ENCODE peak calls at places on chromosomes 2 and 18, in seven cellular contexts. One of them, this sample, is unnamed.
A peak's percentile ranks its signal among the peaks of the same experiment; 100 is the strongest.

GRCh38 chr2:155310589-155310988 is 612.1 kb downstream of the KCNJ3 start:
- DNase-seq in HepG2: peak; percentile 21
- DNase-seq in HCT116: peak; percentile 47
- DNase-seq in SK-N-SH: peak; percentile 0
- DNase-seq in K562: peak; percentile 9
- DNase-seq in H1: no peak
- DNase-seq in GM12878: no peak
- DNase-seq in this sample: peak; percentile 45

GRCh38 chr2:42101641-42102605 is 54.1 kb downstream of the PKDCC start:
- DNase-seq in HepG2: peak; percentile 71
- DNase-seq in HCT116: no peak
- DNase-seq in SK-N-SH: no peak
- DNase-seq in K562: no peak
- DNase-seq in H1: peak; percentile 77
- DNase-seq in GM12878: peak; percentile 82
- DNase-seq in this sample: no peak

GRCh38 chr2:10302479-10303173 is at the start of gene HPCAL1:
- DNase-seq in HepG2: peak; percentile 96
- DNase-seq in HCT116: peak; percentile 36
- DNase-seq in SK-N-SH: peak; percentile 100
- DNase-seq in K562: peak; percentile 96
- DNase-seq in H1: peak; percentile 95
- DNase-seq in GM12878: peak; percentile 40
- DNase-seq in this sample: peak; percentile 75

GRCh38 chr2:237765875-237766274 is 32.7 kb upstream of the RBM44 start:
- DNase-seq in HepG2: no peak
- DNase-seq in HCT116: no peak
- DNase-seq in SK-N-SH: no peak
- DNase-seq in K562: no peak
- DNase-seq in H1: peak; percentile 33
- DNase-seq in GM12878: no peak
- DNase-seq in this sample: no peak

GRCh38 chr2:3493610-3493997 is 25.7 kb downstream of the ADI1 start:
- DNase-seq in HepG2: peak; percentile 72
- DNase-seq in HCT116: no peak
- DNase-seq in SK-N-SH: peak; percentile 87
- DNase-seq in K562: peak; percentile 93
- DNase-seq in H1: no peak
- DNase-seq in GM12878: no peak
- DNase-seq in this sample: peak; percentile 18

GRCh38 chr2:86807462-86808275 is 17.0 kb upstream of the CD8A start:
- DNase-seq in HepG2: peak; percentile 56
- DNase-seq in HCT116: peak; percentile 75
- DNase-seq in SK-N-SH: peak; percentile 92
- DNase-seq in K562: no peak
- DNase-seq in H1: peak; percentile 73
- DNase-seq in GM12878: no peak
- DNase-seq in this sample: peak; percentile 75

GRCh38 chr2:119383410-119384140 is 16.8 kb downstream of the DBI start:
- DNase-seq in HepG2: no peak
- DNase-seq in HCT116: no peak
- DNase-seq in SK-N-SH: no peak
- DNase-seq in K562: no peak
- DNase-seq in H1: no peak
- DNase-seq in GM12878: no peak
- DNase-seq in this sample: no peak

GRCh38 chr18:37578886-37579513 is 13.4 kb upstream of the CELF4 start:
- DNase-seq in HepG2: peak; percentile 18
- DNase-seq in HCT116: peak; percentile 51
- DNase-seq in SK-N-SH: peak; percentile 72
- DNase-seq in K562: peak; percentile 29
- DNase-seq in H1: no peak
- DNase-seq in GM12878: no peak
- DNase-seq in this sample: no peak

GRCh38 chr2:1162246-1162645 is 211.6 kb downstream of the SNTG2 start:
- DNase-seq in HepG2: no peak
- DNase-seq in HCT116: no peak
- DNase-seq in SK-N-SH: no peak
- DNase-seq in K562: no peak
- DNase-seq in H1: no peak
- DNase-seq in GM12878: no peak
- DNase-seq in this sample: no peak

GRCh38 chr18:57908092-57908491 is 105.0 kb upstream of the ATP8B1 start:
- DNase-seq in HepG2: no peak
- DNase-seq in HCT116: no peak
- DNase-seq in SK-N-SH: no peak
- DNase-seq in K562: no peak
- DNase-seq in H1: no peak
- DNase-seq in GM12878: no peak
- DNase-seq in this sample: no peak

GRCh38 chr2:70304501-70304900 is 2.6 kb upstream of the FAM136A start:
- DNase-seq in HepG2: no peak
- DNase-seq in HCT116: no peak
- DNase-seq in SK-N-SH: no peak
- DNase-seq in K562: no peak
- DNase-seq in H1: no peak
- DNase-seq in GM12878: no peak
- DNase-seq in this sample: no peak

GRCh38 chr2:28155627-28156026 is 237.0 kb upstream of the FOSL2 start:
- DNase-seq in HepG2: no peak
- DNase-seq in HCT116: peak; percentile 41
- DNase-seq in SK-N-SH: peak; percentile 44
- DNase-seq in K562: peak; percentile 55
- DNase-seq in H1: no peak
- DNase-seq in GM12878: no peak
- DNase-seq in this sample: peak; percentile 20

GRCh38 chr2:189293164-189293563 is 113.6 kb upstream of the COL5A2 start:
- DNase-seq in HepG2: no peak
- DNase-seq in HCT116: no peak
- DNase-seq in SK-N-SH: no peak
- DNase-seq in K562: no peak
- DNase-seq in H1: no peak
- DNase-seq in GM12878: no peak
- DNase-seq in this sample: no peak

GRCh38 chr2:163681765-163682164 is 54.0 kb downstream of the FIGN start:
- DNase-seq in HepG2: no peak
- DNase-seq in HCT116: no peak
- DNase-seq in SK-N-SH: no peak
- DNase-seq in K562: no peak
- DNase-seq in H1: no peak
- DNase-seq in GM12878: no peak
- DNase-seq in this sample: no peak

GRCh38 chr2:149991576-149991975 is 404.0 kb upstream of the MMADHC start:
- DNase-seq in HepG2: peak; percentile 13
- DNase-seq in HCT116: no peak
- DNase-seq in SK-N-SH: no peak
- DNase-seq in K562: no peak
- DNase-seq in H1: no peak
- DNase-seq in GM12878: no peak
- DNase-seq in this sample: peak; percentile 1

GRCh38 chr2:158181171-158181570 is 79.5 kb downstream of the UPP2 start:
- DNase-seq in HepG2: peak; percentile 59
- DNase-seq in HCT116: no peak
- DNase-seq in SK-N-SH: no peak
- DNase-seq in K562: no peak
- DNase-seq in H1: no peak
- DNase-seq in GM12878: no peak
- DNase-seq in this sample: no peak

GRCh38 chr2:205568620-205569019 is 113.7 kb upstream of the NRP2 start:
- DNase-seq in HepG2: no peak
- DNase-seq in HCT116: no peak
- DNase-seq in SK-N-SH: no peak
- DNase-seq in K562: no peak
- DNase-seq in H1: no peak
- DNase-seq in GM12878: no peak
- DNase-seq in this sample: peak; percentile 37

GRCh38 chr18:61334951-61335736 is 1.9 kb downstream of the CDH20 start:
- DNase-seq in HepG2: no peak
- DNase-seq in HCT116: no peak
- DNase-seq in SK-N-SH: no peak
- DNase-seq in K562: no peak
- DNase-seq in H1: no peak
- DNase-seq in GM12878: no peak
- DNase-seq in this sample: no peak

GRCh38 chr2:175097297-175097696 is 70.7 kb downstream of the ATF2 start:
- DNase-seq in HepG2: no peak
- DNase-seq in HCT116: no peak
- DNase-seq in SK-N-SH: no peak
- DNase-seq in K562: no peak
- DNase-seq in H1: no peak
- DNase-seq in GM12878: no peak
- DNase-seq in this sample: no peak

GRCh38 chr2:119756837-119757236 is 2.9 kb upstream of the PTPN4 start:
- DNase-seq in HepG2: peak; percentile 57
- DNase-seq in HCT116: peak; percentile 62
- DNase-seq in SK-N-SH: no peak
- DNase-seq in K562: peak; percentile 57
- DNase-seq in H1: no peak
- DNase-seq in GM12878: no peak
- DNase-seq in this sample: no peak

GRCh38 chr2:168661404-168661869 is 141.0 kb upstream of the NOSTRIN start:
- DNase-seq in HepG2: no peak
- DNase-seq in HCT116: no peak
- DNase-seq in SK-N-SH: no peak
- DNase-seq in K562: no peak
- DNase-seq in H1: no peak
- DNase-seq in GM12878: no peak
- DNase-seq in this sample: no peak

GRCh38 chr2:43311276-43311675 is 84.9 kb upstream of the ZFP36L2 start:
- DNase-seq in HepG2: peak; percentile 94
- DNase-seq in HCT116: no peak
- DNase-seq in SK-N-SH: no peak
- DNase-seq in K562: no peak
- DNase-seq in H1: no peak
- DNase-seq in GM12878: no peak
- DNase-seq in this sample: no peak

GRCh38 chr2:8494589-8494988 is 187.3 kb upstream of the ID2 start:
- DNase-seq in HepG2: no peak
- DNase-seq in HCT116: no peak
- DNase-seq in SK-N-SH: no peak
- DNase-seq in K562: no peak
- DNase-seq in H1: no peak
- DNase-seq in GM12878: no peak
- DNase-seq in this sample: no peak

GRCh38 chr2:166135152-166135848 is 7.5 kb upstream of the SCN1A start:
- DNase-seq in HepG2: peak; percentile 85
- DNase-seq in HCT116: no peak
- DNase-seq in SK-N-SH: no peak
- DNase-seq in K562: no peak
- DNase-seq in H1: no peak
- DNase-seq in GM12878: no peak
- DNase-seq in this sample: no peak

GRCh38 chr2:79832540-79833234 is 319.8 kb downstream of the CTNNA2 start:
- DNase-seq in HepG2: no peak
- DNase-seq in HCT116: no peak
- DNase-seq in SK-N-SH: no peak
- DNase-seq in K562: no peak
- DNase-seq in H1: no peak
- DNase-seq in GM12878: no peak
- DNase-seq in this sample: no peak

DNA sequence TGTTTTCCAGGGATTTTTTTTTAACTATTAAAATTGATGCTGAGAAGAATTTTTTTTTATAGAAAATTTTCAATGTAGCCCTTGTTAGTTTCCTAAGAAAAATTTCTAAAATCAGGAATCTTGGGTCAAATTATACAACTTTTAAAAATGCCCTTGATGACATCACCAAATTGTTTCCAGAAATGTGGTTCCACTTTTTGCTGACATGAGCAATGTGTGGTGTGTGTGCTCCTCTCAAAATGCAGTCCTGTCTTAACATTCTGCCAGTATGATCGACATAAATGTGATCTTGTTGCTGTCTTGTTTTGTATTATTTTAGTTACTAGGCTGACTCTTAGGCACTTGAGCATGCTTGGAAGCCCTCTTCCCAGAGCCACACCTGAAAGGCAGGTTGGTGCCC is 89.7 kb upstream of the ST6GAL2 start:
- DNase-seq in HepG2: no peak
- DNase-seq in HCT116: no peak
- DNase-seq in SK-N-SH: no peak
- DNase-seq in K562: no peak
- DNase-seq in H1: no peak
- DNase-seq in GM12878: no peak
- DNase-seq in this sample: no peak
- TF ChIP-seq JUND in HepG2: no peak
- TF ChIP-seq JUND in HCT116: no peak
- TF ChIP-seq JUND in SK-N-SH: no peak
- TF ChIP-seq JUND in K562: no peak
- TF ChIP-seq JUND in H1: no peak
- TF ChIP-seq JUND in GM12878: no peak
- TF ChIP-seq JUND in this sample: no peak

GRCh38 chr2:25314514-25315315 is 27.0 kb downstream of the DNMT3A start:
- DNase-seq in HepG2: peak; percentile 41
- DNase-seq in HCT116: no peak
- DNase-seq in SK-N-SH: peak; percentile 97
- DNase-seq in K562: no peak
- DNase-seq in H1: peak; percentile 89
- DNase-seq in GM12878: no peak
- DNase-seq in this sample: peak; percentile 27
- TF ChIP-seq JUND in HepG2: no peak
- TF ChIP-seq JUND in HCT116: no peak
- TF ChIP-seq JUND in SK-N-SH: no peak
- TF ChIP-seq JUND in K562: no peak
- TF ChIP-seq JUND in H1: peak; percentile 20
- TF ChIP-seq JUND in GM12878: no peak
- TF ChIP-seq JUND in this sample: no peak

GRCh38 chr18:54702687-54703086 is 111.6 kb downstream of the DYNAP start:
- DNase-seq in HepG2: no peak
- DNase-seq in HCT116: no peak
- DNase-seq in SK-N-SH: no peak
- DNase-seq in K562: no peak
- DNase-seq in H1: no peak
- DNase-seq in GM12878: no peak
- DNase-seq in this sample: no peak
- TF ChIP-seq JUND in HepG2: no peak
- TF ChIP-seq JUND in HCT116: no peak
- TF ChIP-seq JUND in SK-N-SH: no peak
- TF ChIP-seq JUND in K562: no peak
- TF ChIP-seq JUND in H1: no peak
- TF ChIP-seq JUND in GM12878: no peak
- TF ChIP-seq JUND in this sample: no peak

GRCh38 chr18:3089579-3089978 is 76.6 kb upstream of the LPIN2 start:
- DNase-seq in HepG2: no peak
- DNase-seq in HCT116: no peak
- DNase-seq in SK-N-SH: no peak
- DNase-seq in K562: no peak
- DNase-seq in H1: no peak
- DNase-seq in GM12878: no peak
- DNase-seq in this sample: no peak

GRCh38 chr18:3093624-3094354 is 80.8 kb upstream of the LPIN2 start:
- DNase-seq in HepG2: no peak
- DNase-seq in HCT116: no peak
- DNase-seq in SK-N-SH: no peak
- DNase-seq in K562: no peak
- DNase-seq in H1: no peak
- DNase-seq in GM12878: no peak
- DNase-seq in this sample: no peak

GRCh38 chr18:3095921-3096320 is 83.0 kb upstream of the LPIN2 start:
- DNase-seq in HepG2: no peak
- DNase-seq in HCT116: no peak
- DNase-seq in SK-N-SH: no peak
- DNase-seq in K562: no peak
- DNase-seq in H1: no peak
- DNase-seq in GM12878: no peak
- DNase-seq in this sample: no peak

GRCh38 chr18:3097082-3097481 is 84.1 kb upstream of the LPIN2 start:
- DNase-seq in HepG2: no peak
- DNase-seq in HCT116: no peak
- DNase-seq in SK-N-SH: no peak
- DNase-seq in K562: no peak
- DNase-seq in H1: no peak
- DNase-seq in GM12878: no peak
- DNase-seq in this sample: no peak

GRCh38 chr18:3094355-3094684 is 81.4 kb upstream of the LPIN2 start:
- DNase-seq in HepG2: no peak
- DNase-seq in HCT116: no peak
- DNase-seq in SK-N-SH: no peak
- DNase-seq in K562: no peak
- DNase-seq in H1: no peak
- DNase-seq in GM12878: no peak
- DNase-seq in this sample: no peak
- TF ChIP-seq JUND in HepG2: no peak
- TF ChIP-seq JUND in HCT116: no peak
- TF ChIP-seq JUND in SK-N-SH: no peak
- TF ChIP-seq JUND in K562: no peak
- TF ChIP-seq JUND in H1: no peak
- TF ChIP-seq JUND in GM12878: no peak
- TF ChIP-seq JUND in this sample: no peak